ENCODE peak calls at places on chromosomes 5 and 9, in five cellular contexts. Z, O, Y, K and R are unnamed samples.

GRCh38 chr5:19988447-19988846 is 447 bp upstream of the CDH18 start:
- DNase-seq in K (no peak), Y (no peak), Z (no peak), O (no peak), R (no peak)

GRCh38 chr9:107435415-107435814 is 54.2 kb downstream of the KLF4 start:
- DNase-seq in Y (no peak), Z (no peak), K (no peak), O (no peak), R (no peak)

GRCh38 chr5:143676794-143677193 is 135.2 kb upstream of the HMHB1 start:
- DNase-seq in K (no peak), Y (no peak), O (no peak), Z (no peak), R (no peak)

GRCh38 chr5:56115589-56115988 is 117.5 kb downstream of the ANKRD55 start:
- DNase-seq in K (no peak), O (no peak), Y (no peak), Z (no peak), R (no peak)

GRCh38 chr9:22457448-22457847 is 10.8 kb downstream of the DMRTA1 start:
- DNase-seq in O (no peak), K (no peak), Z (no peak), Y (no peak), R (no peak)

GRCh38 chr9:8558176-8558575 is 758.6 kb upstream of the DMAC1 start:
- DNase-seq in Z (no peak), K (no peak), O (peak), Y (peak), R (no peak)

GRCh38 chr9:128162215-128163026 is 2.4 kb downstream of the BBLN start:
- DNase-seq in Z (peak), Y (peak), O (no peak), K (no peak), R (peak)

GRCh38 chr5:372911-373709 is 51.6 kb downstream of the AHRR start:
- DNase-seq in Z (no peak), K (no peak), O (no peak), Y (no peak), R (no peak)

GRCh38 chr5:79510638-79511037 is 3.3 kb downstream of the HOMER1 start:
- DNase-seq in Z (no peak), O (no peak), K (no peak), Y (no peak), R (no peak)

GRCh38 chr9:26597542-26597941 is 295.1 kb downstream of the CAAP1 start:
- DNase-seq in K (no peak), O (no peak), Z (no peak), Y (no peak), R (no peak)

GRCh38 chr5:155938051-155938450 is 388.9 kb upstream of the SGCD start:
- DNase-seq in O (no peak), K (no peak), Y (no peak), Z (no peak), R (no peak)

GRCh38 chr5:155941340-155941739 is 385.6 kb upstream of the SGCD start:
- DNase-seq in K (no peak), Z (no peak), Y (no peak), O (no peak), R (no peak)

GRCh38 chr5:155947394-155948062 is 379.4 kb upstream of the SGCD start:
- DNase-seq in K (no peak), Z (no peak), Y (no peak), O (no peak), R (no peak)

DNA sequence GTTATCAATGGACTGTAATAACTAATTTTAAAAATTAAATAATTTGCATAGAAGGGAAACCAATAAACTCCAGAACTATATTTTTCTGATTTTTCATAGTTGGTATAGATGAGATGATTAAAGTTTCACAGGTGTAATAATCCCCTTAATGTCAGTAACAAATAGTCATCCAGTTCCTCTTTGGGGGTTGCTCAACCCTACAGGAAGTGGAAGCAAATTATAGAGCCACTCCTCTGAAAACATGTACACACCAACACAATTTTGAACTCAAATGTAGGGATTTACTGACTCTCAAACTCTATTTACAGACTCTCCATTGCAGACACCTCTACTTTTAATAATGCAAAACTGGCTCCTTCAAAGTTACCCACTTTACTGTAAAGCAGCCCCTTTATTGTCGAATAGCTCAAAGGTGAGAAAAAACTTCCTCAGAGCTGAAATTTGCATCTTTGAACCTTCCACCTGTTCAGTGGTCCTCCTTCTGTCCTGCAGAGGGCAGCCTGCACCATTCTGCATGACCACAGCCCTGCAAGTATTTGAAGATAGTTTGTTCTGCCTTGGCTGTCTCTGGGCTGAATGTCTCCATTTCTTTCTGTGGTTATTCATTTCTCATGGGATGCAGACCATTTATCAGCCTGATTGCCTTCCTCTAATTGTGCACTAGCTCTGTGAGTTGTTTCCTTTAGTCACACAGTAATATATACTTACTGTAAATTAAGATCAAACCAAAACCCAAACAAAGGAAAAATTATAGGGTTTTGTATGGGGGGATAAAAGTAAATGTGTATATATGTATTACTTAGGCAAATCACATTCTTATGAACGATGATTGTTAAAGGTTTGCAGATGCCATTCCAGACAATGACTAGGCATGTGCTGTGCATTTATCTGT is 383.2 kb upstream of the SGCD start:
- DNase-seq in O (peak), Y (peak), Z (no peak), K (no peak), R (no peak)
- TF ChIP-seq CTCF in O (peak), Y (peak), Z (peak), K (peak), R (peak)

GRCh38 chr5:126536874-126537273 is 58.1 kb downstream of the ALDH7A1 start:
- DNase-seq in Y (no peak), K (no peak), Z (no peak), O (peak), R (no peak)
- TF ChIP-seq CTCF in Y (peak), K (peak), Z (peak), O (peak), R (no peak)

GRCh38 chr5:98121036-98121936 is 652.2 kb upstream of the RGMB start:
- DNase-seq in K (no peak), Z (no peak), O (no peak), Y (no peak), R (no peak)
- TF ChIP-seq CTCF in K (no peak), Z (no peak), O (no peak), Y (no peak), R (no peak)

GRCh38 chr5:14210729-14211128 is 67.6 kb downstream of the TRIO start:
- DNase-seq in K (no peak), Y (no peak), Z (no peak), O (no peak), R (no peak)

GRCh38 chr5:14209222-14209822 is 66.2 kb downstream of the TRIO start:
- DNase-seq in K (no peak), O (no peak), Y (no peak), Z (no peak), R (no peak)

GRCh38 chr5:14209836-14210235 is 66.7 kb downstream of the TRIO start:
- DNase-seq in Y (no peak), Z (no peak), O (no peak), K (no peak), R (no peak)

GRCh38 chr5:14206028-14206725 is 63.0 kb downstream of the TRIO start:
- DNase-seq in K (no peak), Y (no peak), Z (no peak), O (peak), R (no peak)

GRCh38 chr5:14208071-14209021 is 65.2 kb downstream of the TRIO start:
- DNase-seq in Z (no peak), K (no peak), O (peak), Y (peak), R (no peak)
- TF ChIP-seq CTCF in Z (no peak), K (no peak), O (no peak), Y (no peak), R (no peak)

GRCh38 chr9:101158361-101158760 is 129.8 kb downstream of the PLPPR1 start:
- DNase-seq in Y (no peak), K (no peak), Z (no peak), O (no peak), R (no peak)
- TF ChIP-seq CTCF in Y (no peak), K (no peak), Z (no peak), O (no peak), R (no peak)